ENCODE peak calls at places on chromosomes 6 and 20, in ten cellular contexts. S, O, W, A, D, H, R, N, F and T are unnamed samples.

GRCh38 chr6:131013495-131013894 is 49.5 kb downstream of the EPB41L2 start:
- DNase-seq in S (no peak), O (no peak), W (no peak), A (no peak), D (peak), H (peak), R (no peak), N (no peak), F (no peak), T (no peak)

GRCh38 chr6:16872543-16873230 is 111.4 kb upstream of the ATXN1 start:
- DNase-seq in S (no peak), O (no peak), W (no peak), A (no peak), D (no peak), H (no peak), R (no peak), N (no peak), F (no peak), T (no peak)

GRCh38 chr6:167574431-167575097 is 249.7 kb downstream of the TTLL2 start:
- DNase-seq in S (no peak), O (no peak), W (no peak), A (no peak), D (no peak), H (no peak), R (peak), N (no peak), F (no peak), T (no peak)

GRCh38 chr6:170124836-170125235 is 166.0 kb downstream of the DLL1 start:
- DNase-seq in S (no peak), O (no peak), W (no peak), A (no peak), D (no peak), H (no peak), R (peak), N (no peak), F (no peak), T (peak)

GRCh38 chr6:122651031-122651430 is 40.8 kb downstream of the PKIB start:
- DNase-seq in S (no peak), O (no peak), W (no peak), A (no peak), D (no peak), H (no peak), R (no peak), N (no peak), F (no peak), T (no peak)

GRCh38 chr20:1830240-1830639 is 65.0 kb upstream of the SIRPA start:
- DNase-seq in S (no peak), O (peak), W (no peak), A (peak), D (peak), H (peak), R (peak), N (peak), F (no peak), T (peak)

GRCh38 chr6:43274916-43275597 is 23.0 kb upstream of the SLC22A7 start:
- DNase-seq in S (peak), O (no peak), W (no peak), A (no peak), D (no peak), H (no peak), R (no peak), N (no peak), F (peak), T (peak)

GRCh38 chr20:36572701-36573102 is 695 bp upstream of the TGIF2 start:
- DNase-seq in S (peak), O (no peak), W (no peak), A (no peak), D (peak), H (no peak), R (no peak), N (peak), F (peak), T (peak)

GRCh38 chr6:15864033-15864707 is 201.3 kb upstream of the DTNBP1 start:
- DNase-seq in S (no peak), O (no peak), W (no peak), A (no peak), D (no peak), H (no peak), R (no peak), N (no peak), F (no peak), T (no peak)

GRCh38 chr6:25279748-25280616 is 808 bp downstream of the CARMIL1 start:
- DNase-seq in S (peak), O (no peak), W (no peak), A (no peak), D (no peak), H (no peak), R (peak), N (peak), F (no peak), T (peak)

GRCh38 chr20:35582131-35582530 is 33.5 kb upstream of the SPAG4 start:
- DNase-seq in S (no peak), O (no peak), W (no peak), A (no peak), D (no peak), H (no peak), R (no peak), N (no peak), F (no peak), T (no peak)